ENCODE peak calls at places on chromosome 10, in nine cellular contexts. X is CD4-positive, alpha-beta T cell; J is colonic mucosa; F is left lobe of liver; E is activated CD8-positive, alpha-beta T cell treated with anti-CD3 and anti-CD28 coated beads, Interleukin-2, amount 10 ng/mL, durations not matched to agents 7 days and 5 days; L is H4; A is adipocyte; B is ureter; H is cardiac muscle cell. S is an unnamed sample.

GRCh38 chr10:29681700-29682444 is 47.1 kb upstream of the SVIL start:
- DNase-seq in X (peak), J (no peak), F (no peak), E (peak), L (no peak), A (no peak), B (no peak), H (no peak), S (no peak)

GRCh38 chr10:20839141-20839540 is 58.0 kb downstream of the NEBL start:
- DNase-seq in X (no peak), J (no peak), F (no peak), E (no peak), L (peak), A (no peak), B (no peak), H (no peak), S (no peak)

GRCh38 chr10:132489704-132490534 is 47.7 kb upstream of the INPP5A start:
- DNase-seq in X (no peak), J (no peak), F (no peak), E (no peak), L (no peak), A (no peak), B (peak), H (no peak), S (no peak)

GRCh38 chr10:80406249-80406648 is 2.1 kb upstream of the PRXL2A start:
- DNase-seq in X (no peak), J (no peak), F (no peak), E (no peak), L (no peak), A (no peak), B (no peak), H (no peak), S (no peak)

GRCh38 chr10:60197206-60197605 is 192.5 kb downstream of the ANK3 start:
- DNase-seq in X (no peak), J (no peak), F (no peak), E (no peak), L (no peak), A (no peak), B (no peak), H (no peak), S (no peak)

GRCh38 chr10:29064665-29065064 is 224.2 kb upstream of the LYZL1 start:
- DNase-seq in X (no peak), J (no peak), F (no peak), E (no peak), L (no peak), A (peak), B (no peak), H (no peak), S (no peak)

GRCh38 chr10:93337309-93337721 is 144.8 kb downstream of the MYOF start:
- DNase-seq in X (no peak), J (no peak), F (no peak), E (no peak), L (no peak), A (no peak), B (no peak), H (no peak), S (no peak)

GRCh38 chr10:85614981-85615380 is 751.6 kb downstream of the GRID1 start:
- DNase-seq in X (no peak), J (no peak), F (no peak), E (no peak), L (no peak), A (no peak), B (no peak), H (no peak), S (no peak)

GRCh38 chr10:113000876-113001598 is 51.0 kb downstream of the TCF7L2 start:
- DNase-seq in X (no peak), J (peak), F (no peak), E (no peak), L (no peak), A (no peak), B (no peak), H (peak), S (no peak)

GRCh38 chr10:28020993-28021982 is 22.4 kb upstream of the ODAD2 start:
- DNase-seq in X (no peak), J (no peak), F (no peak), E (no peak), L (no peak), A (peak), B (no peak), H (peak), S (no peak)

GRCh38 chr10:124860426-124860825 is 58.8 kb downstream of the ABRAXAS2 start:
- DNase-seq in X (no peak), J (no peak), F (no peak), E (no peak), L (no peak), A (no peak), B (no peak), H (no peak), S (no peak)

GRCh38 chr10:78551184-78552005 is 517.4 kb upstream of the ZMIZ1 start:
- DNase-seq in X (no peak), J (no peak), F (peak), E (no peak), L (no peak), A (no peak), B (no peak), H (no peak), S (no peak)

GRCh38 chr10:103648951-103649532 is 155.5 kb downstream of the NEURL1 start:
- DNase-seq in X (no peak), J (no peak), F (peak), E (no peak), L (no peak), A (peak), B (peak), H (no peak), S (no peak)

GRCh38 chr10:103480521-103480920 is 1.5 kb upstream of the CALHM3 start:
- DNase-seq in X (no peak), J (no peak), F (no peak), E (no peak), L (no peak), A (no peak), B (no peak), H (no peak), S (no peak)